ENCODE peak calls at places on chromosomes 11 and 22, in six cellular contexts. A is stimulated activated CD4-positive, alpha-beta T cell treated with anti-CD3 and anti-CD28 coated beads, TNF-alpha, amount 100 ng/mL, for 48 hours; X is AML-193; T is posterior vena cava; C is stimulated activated effector memory CD8-positive, alpha-beta T cell treated with anti-CD3 and anti-CD28 coated beads, Interleukin-12 subunit alpha, Interleukin-12 subunit beta, amount 100 ng/mL, for 72 hours; R is EL. I is an unnamed sample.

GRCh38 chr11:34976496-34976895 is 60.1 kb downstream of the PDHX start:
- DNase-seq in A (no peak), X (no peak), T (no peak), C (no peak), R (no peak), I (no peak)

GRCh38 chr11:19242184-19242932 is 1.6 kb upstream of the E2F8 start:
- DNase-seq in A (no peak), X (no peak), T (peak; percentile 78), C (no peak), R (peak; percentile 19), I (peak; percentile 12)

GRCh38 chr22:31286360-31287255 is 5.7 kb downstream of the PIK3IP1 start:
- DNase-seq in A (no peak), X (peak; percentile 74), T (no peak), C (peak; percentile 26), R (no peak), I (peak; percentile 79)

GRCh38 chr11:13697710-13698109 is 29.2 kb downstream of the FAR1 start:
- DNase-seq in A (no peak), X (no peak), T (no peak), C (no peak), R (no peak), I (no peak)

GRCh38 chr11:2796508-2797180 is 88.9 kb downstream of the CDKN1C start:
- DNase-seq in A (no peak), X (no peak), T (peak; percentile 69), C (no peak), R (no peak), I (no peak)

GRCh38 chr11:34798985-34799384 is 117.2 kb downstream of the APIP start:
- DNase-seq in A (no peak), X (no peak), T (no peak), C (no peak), R (no peak), I (no peak)

GRCh38 chr11:17991799-17992433 is 20.9 kb downstream of the SERGEF start:
- DNase-seq in A (no peak), X (peak; percentile 54), T (no peak), C (no peak), R (peak; percentile 45), I (peak; percentile 84)

GRCh38 chr11:42972741-42973140 is 339.1 kb upstream of the API5 start:
- DNase-seq in A (no peak), X (no peak), T (no peak), C (no peak), R (no peak), I (no peak)

GRCh38 chr11:17972987-17973386 is 39.9 kb downstream of the SERGEF start:
- DNase-seq in A (no peak), X (peak; percentile 8), T (no peak), C (no peak), R (peak; percentile 83), I (peak; percentile 88)

GRCh38 chr11:102364991-102365390 is 18.0 kb downstream of the BIRC2 start:
- DNase-seq in A (no peak), X (no peak), T (no peak), C (no peak), R (no peak), I (no peak)

GRCh38 chr11:128342511-128343133 is 244.7 kb downstream of the ETS1 start:
- DNase-seq in A (no peak), X (no peak), T (no peak), C (peak; percentile 36), R (peak; percentile 41), I (peak; percentile 88)

GRCh38 chr11:35541621-35542375 is 16.4 kb upstream of the PAMR1 start:
- DNase-seq in A (no peak), X (no peak), T (peak; percentile 86), C (no peak), R (peak; percentile 83), I (peak; percentile 94)

GRCh38 chr11:110046759-110047386 is 46.3 kb upstream of the ZC3H12C start:
- DNase-seq in A (no peak), X (no peak), T (no peak), C (no peak), R (no peak), I (no peak)

GRCh38 chr11:123338266-123338800 is 91.7 kb upstream of the GRAMD1B start:
- DNase-seq in A (no peak), X (no peak), T (no peak), C (no peak), R (no peak), I (no peak)

GRCh38 chr11:122745111-122745510 is 89.6 kb downstream of the UBASH3B start:
- DNase-seq in A (no peak), X (no peak), T (no peak), C (no peak), R (peak; percentile 82), I (no peak)

GRCh38 chr22:19097518-19097917 is 24.7 kb downstream of the DGCR2 start:
- DNase-seq in A (no peak), X (no peak), T (no peak), C (no peak), R (no peak), I (no peak)

GRCh38 chr22:30393322-30393680 is 3.5 kb upstream of the SEC14L2 start:
- DNase-seq in A (no peak), X (no peak), T (no peak), C (no peak), R (no peak), I (no peak)

GRCh38 chr11:793556-793955 is 3.7 kb upstream of the CEND1 start:
- DNase-seq in A (no peak), X (no peak), T (no peak), C (no peak), R (no peak), I (no peak)

GRCh38 chr11:6736495-6737121 is 35.2 kb downstream of the OR2AG2 start:
- DNase-seq in A (no peak), X (peak; percentile 16), T (no peak), C (no peak), R (peak; percentile 16), I (peak; percentile 5)

I was measured in choroid plexus epithelial cell.